ENCODE peak calls at places on chromosome 20, in eight cellular contexts. A is NCI-H1694 treated with DMSO at 0.1 percent for 48 hours, P is heart left ventricle, Y is WTC11, K is Daoy, U is Peyer's patch, M is NCI-H1105 treated with DMSO at 0.1 percent for 48 hours, S is DMS79. X is an unnamed sample.

GRCh38 chr20:478949-479429 is 16.7 kb upstream of the TBC1D20 start:
- DNase-seq in Y (no peak), A (peak), P (no peak), S (no peak), K (peak), U (no peak), M (peak), X (no peak)

GRCh38 chr20:90651-91050 is 3.2 kb downstream of the DEFB125 start:
- DNase-seq in S (no peak), Y (no peak), A (no peak), P (no peak), U (no peak), K (no peak), M (no peak), X (no peak)

GRCh38 chr20:31869942-31870702 is at the start of the genes DUSP15 and TTLL9:
- DNase-seq in M (peak), Y (peak), S (no peak), K (peak), U (peak), P (no peak), A (no peak), X (no peak)

GRCh38 chr20:1941226-1941625 is 46.0 kb downstream of the SIRPA start:
- DNase-seq in P (no peak), S (no peak), A (no peak), U (no peak), K (no peak), M (no peak), Y (no peak), X (no peak)

GRCh38 chr20:34294563-34294962 is 8.6 kb downstream of the AHCY start:
- DNase-seq in A (no peak), M (no peak), U (no peak), K (no peak), S (no peak), Y (no peak), P (no peak), X (no peak)

GRCh38 chr20:57178582-57179112 is 87.8 kb downstream of the BMP7 start:
- DNase-seq in S (no peak), M (no peak), P (no peak), K (no peak), Y (no peak), A (no peak), U (no peak), X (no peak)

GRCh38 chr20:60058869-60059268 is 100.6 kb downstream of the CDH26 start:
- DNase-seq in P (no peak), K (no peak), M (no peak), U (no peak), A (no peak), S (no peak), Y (no peak), X (no peak)

GRCh38 chr20:9286501-9286900 is 217.6 kb downstream of the PLCB4 start:
- DNase-seq in U (no peak), K (peak), P (no peak), A (no peak), M (no peak), Y (no peak), S (no peak), X (no peak)